ENCODE peak calls at places on chromosome 15, in four cellular contexts. B, V, Y and P are unnamed samples. For H3K4me1 and H3K9me3, the result is how much of the 10 kb centered on the place peaks cover.

GRCh38 chr15:41829959-41830646 is 2.2 kb downstream of the JMJD7 start:
- DNase-seq in V (no peak), Y (no peak), B (no peak), P (no peak)

GRCh38 chr15:89414571-89414970 is 79.9 kb upstream of the POLG start:
- DNase-seq in B (no peak), V (no peak), Y (no peak), P (no peak)

GRCh38 chr15:81282911-81283310 is 41.0 kb downstream of the STARD5 start:
- DNase-seq in Y (no peak), V (no peak), B (peak), P (no peak)

GRCh38 chr15:85582719-85583089 is 202.3 kb downstream of the AKAP13 start:
- DNase-seq in V (peak), Y (peak), B (peak), P (peak)

GRCh38 chr15:66294157-66294931 is 976 bp downstream of the DIS3L start:
- DNase-seq in B (no peak), V (peak), Y (no peak), P (no peak)

GRCh38 chr15:66096711-66097058 is 156.9 kb downstream of the MEGF11 start:
- DNase-seq in V (no peak), Y (no peak), B (peak), P (no peak)

GRCh38 chr15:42691308-42691707 is 45.6 kb downstream of the CDAN1 start:
- DNase-seq in B (no peak), Y (no peak), V (no peak), P (no peak)

GRCh38 chr15:92655178-92655995 is at the start of gene FAM174B:
- DNase-seq in Y (peak), V (peak), B (no peak), P (peak)

GRCh38 chr15:23422099-23422945 is 24.7 kb downstream of the GOLGA6L2 start:
- DNase-seq in V (no peak), Y (no peak), B (no peak), P (no peak)

GRCh38 chr15:83904107-83904720 is 250.3 kb downstream of the ADAMTSL3 start:
- DNase-seq in V (peak), Y (no peak), B (no peak), P (no peak)

GRCh38 chr15:74398183-74398582 is 30.7 kb upstream of the CYP11A1 start:
- DNase-seq in V (no peak), Y (no peak), B (no peak), P (no peak)
- H3K4me1 ChIP-seq in V (half or more), Y (under half), B (under half), P (under half)

DNA sequence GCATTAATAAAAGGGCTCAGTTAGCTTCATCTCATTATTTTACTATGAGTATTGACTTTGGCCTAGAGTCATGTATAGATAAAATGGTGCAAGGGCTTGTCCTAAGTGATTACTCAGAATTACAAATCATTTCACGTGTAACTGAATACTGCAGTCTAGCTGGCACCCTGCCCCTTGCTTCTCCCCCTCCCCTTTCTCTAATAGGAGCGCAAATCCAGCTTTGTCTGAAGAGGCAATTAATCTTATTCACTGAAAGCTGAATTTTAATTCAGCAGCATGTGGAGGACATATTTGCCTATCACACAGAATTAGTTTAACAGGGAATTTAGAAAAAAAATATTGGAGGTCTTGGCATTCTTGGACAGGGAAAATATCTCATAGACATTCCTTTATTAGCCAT is 412.1 kb upstream of the DPH6 start:
- DNase-seq in V (no peak), Y (no peak), B (no peak), P (no peak)
- H3K4me3 ChIP-seq in V (no peak), Y (no peak), B (no peak), P (no peak)

GRCh38 chr15:24627443-24627842 is 48.1 kb upstream of the NPAP1 start:
- DNase-seq in Y (no peak), B (no peak), V (no peak), P (no peak)
- H3K9me3 ChIP-seq in Y (under half), B (under half), V (under half), P (under half)

GRCh38 chr15:70257047-70257446 is 159.3 kb upstream of the TLE3 start:
- DNase-seq in B (no peak), Y (no peak), V (no peak), P (no peak)
- H3K4me1 ChIP-seq in B (under half), Y (under half), V (under half), P (under half)

DNA sequence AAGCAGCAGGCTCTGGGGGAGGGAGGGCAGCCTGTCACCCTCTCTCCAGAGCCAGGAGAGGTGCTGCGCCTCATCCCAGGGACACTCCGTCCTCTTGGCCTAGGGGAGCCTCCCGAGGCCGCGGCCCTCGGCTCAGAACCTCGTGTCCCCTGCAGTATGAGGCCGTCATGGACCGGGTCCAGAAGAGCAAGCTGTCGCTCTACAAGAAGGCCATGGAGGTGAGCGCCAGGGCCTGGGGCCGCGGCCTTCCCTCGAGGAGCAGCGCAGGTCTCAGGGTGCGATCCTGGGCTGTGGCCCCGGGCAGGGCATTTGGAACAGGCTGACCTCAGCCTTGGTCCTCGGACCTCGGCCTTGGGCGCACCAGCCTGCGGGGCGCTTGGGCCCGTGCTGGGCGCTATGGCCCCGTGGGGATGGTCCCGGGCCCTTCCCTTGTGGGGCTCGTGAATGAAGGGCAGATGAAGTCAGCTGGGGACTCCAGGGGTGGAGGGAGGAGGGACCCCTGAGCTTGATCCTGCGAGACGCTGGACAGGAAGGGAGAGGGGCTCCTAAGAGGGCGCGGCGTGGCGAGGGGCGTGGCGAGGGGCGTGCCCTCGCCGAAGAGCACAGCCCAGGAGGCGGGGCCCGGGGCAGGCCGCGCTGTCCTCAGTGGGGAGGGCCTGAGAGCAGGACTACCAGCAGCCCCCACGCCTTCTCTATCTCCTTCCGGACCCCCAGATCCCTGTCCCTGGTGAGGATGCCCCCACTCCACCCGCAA is 32.9 kb downstream of the PSTPIP1 start:
- DNase-seq in Y (no peak), V (no peak), B (peak), P (peak)
- H3K4me3 ChIP-seq in Y (peak), V (no peak), B (no peak), P (no peak)

GRCh38 chr15:90887037-90887481 is 2.8 kb downstream of the FES start:
- DNase-seq in Y (no peak), V (no peak), B (no peak), P (peak)
- H3K9me3 ChIP-seq in Y (under half), V (under half), B (under half), P (under half)

DNA sequence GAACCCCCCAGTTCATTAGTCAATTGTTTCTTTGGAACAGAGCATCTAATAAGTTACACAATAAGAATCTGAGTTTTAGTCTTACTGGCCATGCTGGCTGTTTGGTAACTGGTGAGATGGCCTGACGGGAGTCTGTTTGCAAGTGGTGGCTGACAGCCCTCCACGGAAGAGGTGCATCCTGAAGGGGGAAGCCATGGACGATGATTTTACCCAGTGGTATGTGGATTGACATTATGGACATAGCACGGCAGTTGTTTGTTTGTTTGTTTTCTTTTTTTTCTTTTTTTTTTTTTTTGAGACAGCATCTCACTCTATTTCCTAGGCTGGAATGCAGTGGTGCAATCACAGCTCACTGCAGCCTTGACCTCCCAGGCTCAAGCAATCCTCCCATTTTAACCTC is 156.0 kb downstream of the RPLP1 start:
- DNase-seq in B (no peak), V (no peak), Y (no peak), P (no peak)
- H3K4me1 ChIP-seq in B (under half), V (under half), Y (under half), P (under half)

GRCh38 chr15:68205558-68205944 is 419 bp upstream of the CALML4 start:
- DNase-seq in Y (no peak), B (no peak), V (no peak), P (no peak)

GRCh38 chr15:68204776-68205557 is at the start of gene CALML4:
- DNase-seq in V (peak), Y (peak), B (peak), P (peak)

GRCh38 chr15:68203486-68203885 is 1.6 kb downstream of the CALML4 start:
- DNase-seq in B (no peak), V (no peak), Y (no peak), P (peak)

GRCh38 chr15:68203956-68204355 is 1.2 kb downstream of the CALML4 start:
- DNase-seq in Y (no peak), B (no peak), V (no peak), P (peak)

DNA sequence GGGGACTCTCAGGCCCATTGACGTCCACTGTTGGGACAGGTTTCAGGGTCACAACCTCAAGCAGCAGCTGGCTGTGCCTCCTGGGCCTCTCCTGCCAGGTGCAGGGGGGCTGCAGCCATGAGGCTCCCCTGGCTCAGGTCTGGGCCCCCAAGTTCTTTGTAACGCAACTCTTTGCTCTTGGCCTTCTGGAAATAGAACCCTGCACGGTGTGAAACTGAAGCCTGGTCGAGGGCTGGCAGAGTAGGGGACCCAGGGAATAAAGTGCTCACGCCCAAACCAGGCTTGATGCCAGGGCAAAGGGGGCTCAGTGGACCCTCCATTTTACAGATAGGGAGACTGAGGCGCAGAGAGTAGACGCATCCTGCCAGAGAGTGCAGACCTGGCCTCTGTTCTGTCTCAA is 771 bp downstream of the CALML4 start:
- DNase-seq in B (no peak), V (no peak), Y (no peak), P (no peak)
- H3K4me3 ChIP-seq in B (peak), V (no peak), Y (no peak), P (no peak)

DNA sequence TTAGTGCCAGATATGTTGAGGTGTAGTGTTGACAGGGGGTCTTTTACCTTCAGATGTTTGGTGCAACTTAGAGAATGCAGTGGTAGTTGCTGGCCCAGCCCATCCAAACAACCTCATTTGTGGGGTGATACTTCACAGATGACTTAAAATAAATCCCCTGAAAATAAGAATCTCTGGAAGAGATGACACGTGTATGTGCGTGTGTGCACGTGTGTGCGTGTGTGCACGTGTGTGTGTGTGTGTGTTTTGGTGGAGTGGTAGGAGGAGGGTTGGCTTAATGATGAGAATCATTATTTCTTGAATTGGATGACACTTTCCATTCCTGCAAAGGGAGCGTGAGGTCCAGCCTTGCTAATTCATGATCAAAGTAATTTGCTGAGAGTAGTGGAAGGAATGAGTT is 31.9 kb downstream of the SNRPN start:
- DNase-seq in B (no peak), Y (no peak), V (no peak), P (no peak)
- H3K9me3 ChIP-seq in B (under half), Y (half or more), V (under half), P (under half)